ENCODE peak calls at places on chromosomes 5 and 9, in seven cellular contexts. Y, E, H, U, Z, N and S are unnamed samples.

GRCh38 chr9:112224401-112225289 is 49.5 kb upstream of the SUSD1 start:
- DNase-seq in Y (no peak), E (no peak), H (peak; percentile 37), U (no peak), Z (no peak), N (no peak), S (no peak)

GRCh38 chr9:124124729-124125589 is 113.4 kb downstream of the LHX2 start:
- DNase-seq in Y (no peak), E (no peak), H (no peak), U (no peak), Z (no peak), N (no peak), S (no peak)

GRCh38 chr5:54988817-54989216 is 3.4 kb upstream of the ESM1 start:
- DNase-seq in Y (no peak), E (no peak), H (no peak), U (no peak), Z (no peak), N (no peak), S (no peak)

GRCh38 chr5:81234299-81234698 is 1.2 kb downstream of the CKMT2 start:
- DNase-seq in Y (no peak), E (peak; percentile 30), H (no peak), U (no peak), Z (no peak), N (no peak), S (no peak)

GRCh38 chr5:116734717-116735072 is 160.1 kb upstream of the SEMA6A start:
- DNase-seq in Y (no peak), E (no peak), H (no peak), U (no peak), Z (no peak), N (no peak), S (no peak)

GRCh38 chr9:112505607-112506006 is 19.0 kb downstream of the KIAA1958 start:
- DNase-seq in Y (no peak), E (no peak), H (no peak), U (no peak), Z (no peak), N (no peak), S (no peak)

GRCh38 chr5:171790408-171790807 is 4.8 kb downstream of the SMIM23 start:
- DNase-seq in Y (no peak), E (no peak), H (no peak), U (no peak), Z (no peak), N (no peak), S (no peak)

GRCh38 chr5:43555895-43556606 is 826 bp downstream of the PAIP1 start:
- DNase-seq in Y (peak; percentile 57), E (peak; percentile 70), H (peak; percentile 40), U (peak; percentile 60), Z (peak; percentile 78), N (peak; percentile 73), S (peak; percentile 41)

GRCh38 chr5:137498301-137498735 is 808 bp downstream of the SPOCK1 start:
- DNase-seq in Y (no peak), E (no peak), H (no peak), U (no peak), Z (peak; percentile 41), N (no peak), S (peak; percentile 22)

GRCh38 chr5:58459276-58459859 is 518 bp downstream of the PLK2 start:
- DNase-seq in Y (peak; percentile 30), E (no peak), H (peak; percentile 40), U (no peak), Z (peak; percentile 56), N (peak; percentile 34), S (no peak)

GRCh38 chr9:131299948-131300347 is 10.4 kb downstream of the PLPP7 start:
- DNase-seq in Y (no peak), E (no peak), H (no peak), U (no peak), Z (no peak), N (no peak), S (no peak)

GRCh38 chr9:79287152-79287766 is 284.5 kb upstream of the TLE4 start:
- DNase-seq in Y (no peak), E (no peak), H (no peak), U (no peak), Z (no peak), N (no peak), S (no peak)

GRCh38 chr9:125137200-125137599 is 6.1 kb downstream of the SCAI start:
- DNase-seq in Y (no peak), E (no peak), H (peak; percentile 79), U (no peak), Z (no peak), N (no peak), S (no peak)

GRCh38 chr5:84287964-84288363 is 96.7 kb downstream of the EDIL3 start:
- DNase-seq in Y (no peak), E (no peak), H (peak; percentile 80), U (peak; percentile 83), Z (no peak), N (peak; percentile 43), S (no peak)

GRCh38 chr5:57302164-57302563 is 128.3 kb downstream of the GPBP1 start:
- DNase-seq in Y (no peak), E (no peak), H (peak; percentile 46), U (peak; percentile 58), Z (no peak), N (peak; percentile 30), S (no peak)

GRCh38 chr5:61010759-61011460 is 65.9 kb downstream of the NDUFAF2 start:
- DNase-seq in Y (no peak), E (no peak), H (no peak), U (no peak), Z (no peak), N (no peak), S (no peak)
- TF ChIP-seq CTCF in Y (no peak), E (no peak), H (no peak), U (no peak), Z (no peak), N (no peak), S (no peak)

DNA sequence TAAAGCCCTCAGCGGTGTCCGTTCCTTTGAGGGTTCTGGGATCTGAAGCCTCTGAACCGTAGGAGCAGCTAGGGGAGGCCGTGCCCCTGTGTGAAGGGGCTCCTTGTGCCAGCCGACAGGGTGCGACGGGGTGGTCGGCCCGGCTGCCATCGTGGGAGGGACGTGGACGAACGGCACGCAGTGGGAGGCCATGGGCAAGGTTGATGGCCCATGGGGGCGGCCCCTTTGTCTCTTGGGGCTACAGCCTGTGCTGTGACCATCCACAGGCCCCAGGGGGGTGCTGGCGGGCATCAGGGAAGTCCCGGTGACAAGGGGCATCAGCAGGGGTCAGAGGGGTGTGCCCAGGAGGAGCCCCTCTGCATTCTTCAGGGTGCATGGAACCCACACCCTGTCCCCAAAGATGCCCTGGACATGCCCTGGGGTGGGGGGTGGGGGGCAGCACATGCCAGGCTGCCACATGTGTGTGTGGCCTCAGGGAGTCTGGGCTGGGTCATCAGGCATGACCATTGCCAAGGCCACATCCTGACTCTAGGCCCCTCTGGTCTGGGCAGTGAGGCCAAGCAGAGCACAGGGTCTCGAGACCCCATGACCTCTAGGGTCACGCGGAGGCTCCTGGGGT is 49.6 kb upstream of the CACNA1B start:
- DNase-seq in Y (no peak), E (no peak), H (no peak), U (no peak), Z (no peak), N (no peak), S (no peak)
- TF ChIP-seq CTCF in Y (no peak), E (no peak), H (no peak), U (no peak), Z (no peak), N (no peak), S (no peak)

GRCh38 chr9:127535396-127535795 is 76.7 kb upstream of the STXBP1 start:
- DNase-seq in Y (no peak), E (no peak), H (no peak), U (no peak), Z (no peak), N (no peak), S (no peak)
- TF ChIP-seq CTCF in Y (no peak), E (no peak), H (no peak), U (no peak), Z (no peak), N (no peak), S (no peak)

GRCh38 chr9:137987244-137988030 is 109.9 kb downstream of the CACNA1B start:
- DNase-seq in Y (no peak), E (no peak), H (no peak), U (peak; percentile 56), Z (no peak), N (peak; percentile 24), S (no peak)

GRCh38 chr9:137989999-137990715 is 112.6 kb downstream of the CACNA1B start:
- DNase-seq in Y (no peak), E (no peak), H (no peak), U (peak; percentile 30), Z (no peak), N (no peak), S (no peak)

GRCh38 chr9:137988051-137988450 is 110.5 kb downstream of the CACNA1B start:
- DNase-seq in Y (no peak), E (no peak), H (no peak), U (no peak), Z (no peak), N (no peak), S (no peak)

GRCh38 chr9:137989156-137989555 is 111.6 kb downstream of the CACNA1B start:
- DNase-seq in Y (no peak), E (no peak), H (no peak), U (no peak), Z (no peak), N (no peak), S (no peak)

DNA sequence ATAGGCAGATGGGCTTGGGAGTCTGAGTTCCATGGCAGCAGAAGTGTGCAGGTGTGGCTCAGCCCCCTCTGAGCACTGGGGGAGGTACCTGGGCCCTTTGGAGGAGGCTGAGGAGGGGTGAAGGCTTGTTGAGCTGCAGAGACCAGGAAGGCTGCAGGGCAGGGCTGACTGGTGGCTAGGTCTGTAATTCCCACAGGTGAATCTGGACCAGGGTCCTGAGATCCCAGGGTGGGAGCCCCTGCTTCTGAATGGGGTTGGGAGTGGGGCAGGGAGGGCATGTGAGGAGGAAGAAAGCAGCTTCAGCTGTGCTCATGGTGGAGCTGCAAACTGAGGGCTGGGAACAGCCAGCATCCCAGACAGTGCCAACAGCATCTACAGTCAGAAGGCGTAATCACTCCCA is 111.1 kb downstream of the CACNA1B start:
- DNase-seq in Y (no peak), E (no peak), H (no peak), U (no peak), Z (no peak), N (no peak), S (no peak)
- TF ChIP-seq CTCF in Y (no peak), E (no peak), H (no peak), U (no peak), Z (no peak), N (no peak), S (no peak)